ENCODE peak calls at places on chromosomes 7 and 10, in ten cellular contexts. S, I, C, J, Z, V, P, O, R and G are unnamed samples.
A peak's percentile ranks its signal among the peaks of the same experiment; 100 is the strongest.

GRCh38 chr7:7751243-7752092 is 33.1 kb upstream of the RPA3 start:
- DNase-seq in S (no peak), I (no peak), C (no peak), J (no peak), Z (no peak), V (no peak), P (no peak), O (no peak), R (no peak), G (no peak)

GRCh38 chr7:75867390-75867717 is 11.5 kb upstream of the RHBDD2 start:
- DNase-seq in S (no peak), I (no peak), C (no peak), J (no peak), Z (no peak), V (no peak), P (no peak), O (no peak), R (no peak), G (no peak)

GRCh38 chr7:68107968-68108367 is 1111.3 kb downstream of the TYW1 start:
- DNase-seq in S (no peak), I (no peak), C (no peak), J (no peak), Z (no peak), V (no peak), P (no peak), O (no peak), R (no peak), G (no peak)

GRCh38 chr7:35253182-35253679 is 669 bp downstream of the TBX20 start:
- DNase-seq in S (no peak), I (peak; percentile 72), C (no peak), J (no peak), Z (no peak), V (no peak), P (no peak), O (no peak), R (no peak), G (no peak)

GRCh38 chr10:29841724-29842649 is 207.2 kb upstream of the SVIL start:
- DNase-seq in S (no peak), I (peak; percentile 16), C (peak; percentile 2), J (no peak), Z (no peak), V (peak; percentile 49), P (peak; percentile 15), O (no peak), R (peak; percentile 41), G (peak; percentile 67)

GRCh38 chr7:50317221-50317678 is 12.7 kb downstream of the IKZF1 start:
- DNase-seq in S (no peak), I (no peak), C (no peak), J (no peak), Z (no peak), V (no peak), P (no peak), O (no peak), R (no peak), G (no peak)

GRCh38 chr10:96646774-96647173 is 60.0 kb upstream of the TM9SF3 start:
- DNase-seq in S (no peak), I (no peak), C (no peak), J (no peak), Z (no peak), V (no peak), P (no peak), O (no peak), R (no peak), G (no peak)

GRCh38 chr10:24462889-24463552 is 254.1 kb downstream of the KIAA1217 start:
- DNase-seq in S (no peak), I (no peak), C (no peak), J (no peak), Z (no peak), V (no peak), P (no peak), O (no peak), R (peak; percentile 51), G (no peak)

GRCh38 chr7:31466036-31466435 is 47.9 kb upstream of the ITPRID1 start:
- DNase-seq in S (no peak), I (no peak), C (no peak), J (no peak), Z (no peak), V (no peak), P (no peak), O (no peak), R (no peak), G (no peak)

GRCh38 chr7:43004076-43004475 is 71.9 kb downstream of the MRPL32 start:
- DNase-seq in S (no peak), I (no peak), C (no peak), J (no peak), Z (no peak), V (no peak), P (no peak), O (no peak), R (peak; percentile 47), G (no peak)

GRCh38 chr10:10818082-10818481 is 199.6 kb upstream of the CELF2 start:
- DNase-seq in S (no peak), I (no peak), C (no peak), J (no peak), Z (no peak), V (peak; percentile 83), P (peak; percentile 89), O (no peak), R (peak; percentile 42), G (peak; percentile 83)

GRCh38 chr7:150949971-150950491 is 28.1 kb downstream of the KCNH2 start:
- DNase-seq in S (peak; percentile 23), I (no peak), C (no peak), J (no peak), Z (peak; percentile 11), V (no peak), P (no peak), O (no peak), R (no peak), G (no peak)

GRCh38 chr7:156480671-156481070 is 159.9 kb upstream of the RNF32 start:
- DNase-seq in S (no peak), I (no peak), C (no peak), J (no peak), Z (no peak), V (no peak), P (no peak), O (no peak), R (no peak), G (peak; percentile 26)

GRCh38 chr7:139644191-139644590 is 120.7 kb downstream of the CLEC2L start:
- DNase-seq in S (no peak), I (no peak), C (no peak), J (no peak), Z (peak; percentile 32), V (no peak), P (no peak), O (no peak), R (no peak), G (no peak)

GRCh38 chr10:101760510-101760909 is 15.4 kb downstream of the FGF8 start:
- DNase-seq in S (no peak), I (no peak), C (no peak), J (no peak), Z (no peak), V (no peak), P (no peak), O (no peak), R (no peak), G (no peak)

GRCh38 chr10:77877461-77878344 is 48.9 kb downstream of the DLG5 start:
- DNase-seq in S (peak; percentile 36), I (peak; percentile 80), C (peak; percentile 22), J (no peak), Z (peak; percentile 32), V (no peak), P (peak; percentile 59), O (no peak), R (peak; percentile 44), G (no peak)

GRCh38 chr7:50711271-50712175 is 71.2 kb downstream of the GRB10 start:
- DNase-seq in S (no peak), I (no peak), C (no peak), J (no peak), Z (no peak), V (peak; percentile 48), P (no peak), O (no peak), R (no peak), G (peak; percentile 70)

GRCh38 chr7:108660465-108660864 is 90.8 kb downstream of the DNAJB9 start:
- DNase-seq in S (no peak), I (peak; percentile 26), C (peak; percentile 20), J (no peak), Z (no peak), V (no peak), P (no peak), O (peak; percentile 1), R (peak; percentile 10), G (no peak)